ENCODE peak calls at places on chromosomes 2 and 18, in seven cellular contexts. P, X, Y, L, T, I and O are unnamed samples.

GRCh38 chr2:236244256-236244655 is 19.9 kb downstream of the ASB18 start:
- DNase-seq in P (no peak), X (no peak), Y (no peak), L (no peak), T (no peak), I (no peak), O (no peak)

GRCh38 chr2:231699006-231699405 is 9.3 kb upstream of the PTMA start:
- DNase-seq in P (no peak), X (no peak), Y (no peak), L (no peak), T (no peak), I (no peak), O (no peak)

GRCh38 chr18:59760212-59760997 is 63.2 kb upstream of the CCBE1 start:
- DNase-seq in P (no peak), X (no peak), Y (no peak), L (no peak), T (no peak), I (no peak), O (no peak)

GRCh38 chr2:136255648-136256461 is 137.9 kb upstream of the CXCR4 start:
- DNase-seq in P (no peak), X (no peak), Y (no peak), L (no peak), T (no peak), I (no peak), O (no peak)

GRCh38 chr2:117407746-117408145 is 406.7 kb upstream of the DDX18 start:
- DNase-seq in P (no peak), X (no peak), Y (no peak), L (no peak), T (no peak), I (no peak), O (no peak)

GRCh38 chr18:58041633-58042032 is 2.4 kb upstream of the NEDD4L start:
- DNase-seq in P (no peak), X (no peak), Y (no peak), L (no peak), T (no peak), I (no peak), O (no peak)

GRCh38 chr2:128185576-128185975 is 94.6 kb downstream of the UGGT1 start:
- DNase-seq in P (no peak), X (no peak), Y (no peak), L (no peak), T (no peak), I (no peak), O (no peak)

GRCh38 chr2:100301881-100302584 is 20.3 kb downstream of the LONRF2 start:
- DNase-seq in P (no peak), X (no peak), Y (no peak), L (no peak), T (no peak), I (no peak), O (no peak)

GRCh38 chr2:27727257-27727656 is 44.3 kb upstream of the MRPL33 start:
- DNase-seq in P (no peak), X (no peak), Y (no peak), L (no peak), T (no peak), I (no peak), O (no peak)

GRCh38 chr2:107437807-107438206 is 388.9 kb upstream of the RGPD4 start:
- DNase-seq in P (no peak), X (no peak), Y (no peak), L (no peak), T (no peak), I (no peak), O (no peak)

GRCh38 chr2:181058378-181059269 is 78.2 kb downstream of the UBE2E3 start:
- DNase-seq in P (no peak), X (peak; percentile 27), Y (no peak), L (peak; percentile 24), T (no peak), I (peak; percentile 21), O (no peak)

GRCh38 chr2:204365778-204366177 is 179.5 kb upstream of the PARD3B start:
- DNase-seq in P (no peak), X (no peak), Y (no peak), L (no peak), T (no peak), I (no peak), O (no peak)

GRCh38 chr2:148906136-148906535 is 31.1 kb downstream of the KIF5C start:
- DNase-seq in P (no peak), X (no peak), Y (no peak), L (no peak), T (no peak), I (no peak), O (no peak)

GRCh38 chr2:170573660-170574059 is 141.5 kb upstream of the SP5 start:
- DNase-seq in P (no peak), X (no peak), Y (no peak), L (no peak), T (no peak), I (no peak), O (no peak)

GRCh38 chr2:188089896-188090295 is 201.8 kb upstream of the GULP1 start:
- DNase-seq in P (no peak), X (no peak), Y (no peak), L (no peak), T (no peak), I (no peak), O (no peak)

GRCh38 chr2:188529710-188530109 is 238.0 kb downstream of the GULP1 start:
- DNase-seq in P (no peak), X (no peak), Y (no peak), L (no peak), T (no peak), I (no peak), O (no peak)

GRCh38 chr18:6576706-6577375 is 152.7 kb upstream of the ARHGAP28 start:
- DNase-seq in P (no peak), X (no peak), Y (no peak), L (no peak), T (no peak), I (no peak), O (no peak)

GRCh38 chr18:74731097-74731496 is 133.4 kb downstream of the ZNF407 start:
- DNase-seq in P (no peak), X (no peak), Y (no peak), L (no peak), T (no peak), I (no peak), O (no peak)

GRCh38 chr18:31983976-31984375 is 34.6 kb upstream of the RNF125 start:
- DNase-seq in P (no peak), X (no peak), Y (no peak), L (no peak), T (no peak), I (no peak), O (no peak)

GRCh38 chr18:56305583-56305982 is 332.8 kb downstream of the TXNL1 start:
- DNase-seq in P (no peak), X (no peak), Y (no peak), L (no peak), T (no peak), I (no peak), O (no peak)

DNA sequence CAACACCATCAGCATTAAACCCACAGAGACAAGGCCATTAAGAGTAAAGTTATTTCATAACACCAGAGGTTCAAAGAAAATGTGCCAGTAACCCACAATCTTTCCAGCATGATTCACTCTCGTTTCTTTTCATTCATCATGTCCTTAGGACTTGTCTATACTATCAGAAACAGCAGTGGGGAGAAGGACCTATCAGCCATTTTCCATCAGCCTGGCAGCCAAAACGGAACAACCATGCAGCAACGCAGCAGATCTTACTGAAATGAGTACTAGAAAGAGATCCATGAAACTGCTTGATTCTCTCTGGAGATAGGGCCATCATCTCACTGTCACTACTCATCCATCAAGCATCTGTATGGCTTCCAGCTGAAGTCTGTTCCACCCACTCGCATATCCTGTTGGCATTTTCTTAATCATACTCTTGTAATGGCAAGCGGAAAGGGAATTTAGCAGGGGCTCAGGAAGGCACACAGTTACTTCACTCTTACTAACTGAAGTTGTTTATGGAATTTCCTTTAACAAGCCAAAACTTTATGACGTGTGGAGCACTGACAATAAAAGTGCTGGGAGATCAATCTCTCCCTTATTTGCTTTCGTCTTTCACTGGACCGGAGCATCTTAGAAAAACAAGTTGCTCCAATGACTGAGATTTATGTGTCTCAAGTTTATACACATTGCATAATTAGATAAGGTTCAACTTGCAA is 69.7 kb downstream of the EPHA4 start:
- DNase-seq in P (no peak), X (no peak), Y (no peak), L (no peak), T (no peak), I (peak; percentile 7), O (no peak)
- TF ChIP-seq CTCF in P (no peak), X (no peak), Y (no peak), L (no peak), T (no peak), I (no peak), O (no peak)

GRCh38 chr2:43214253-43214652 is 12.2 kb downstream of the ZFP36L2 start:
- DNase-seq in P (no peak), X (no peak), Y (no peak), L (no peak), T (peak; percentile 50), I (no peak), O (no peak)
- TF ChIP-seq CTCF in P (no peak), X (no peak), Y (no peak), L (no peak), T (no peak), I (no peak), O (no peak)

GRCh38 chr18:47247036-47247832 is 4.2 kb downstream of the SKOR2 start:
- DNase-seq in P (no peak), X (no peak), Y (no peak), L (peak; percentile 76), T (no peak), I (peak; percentile 74), O (no peak)
- TF ChIP-seq CTCF in P (peak; percentile 22), X (no peak), Y (peak; percentile 90), L (peak; percentile 87), T (no peak), I (no peak), O (no peak)

DNA sequence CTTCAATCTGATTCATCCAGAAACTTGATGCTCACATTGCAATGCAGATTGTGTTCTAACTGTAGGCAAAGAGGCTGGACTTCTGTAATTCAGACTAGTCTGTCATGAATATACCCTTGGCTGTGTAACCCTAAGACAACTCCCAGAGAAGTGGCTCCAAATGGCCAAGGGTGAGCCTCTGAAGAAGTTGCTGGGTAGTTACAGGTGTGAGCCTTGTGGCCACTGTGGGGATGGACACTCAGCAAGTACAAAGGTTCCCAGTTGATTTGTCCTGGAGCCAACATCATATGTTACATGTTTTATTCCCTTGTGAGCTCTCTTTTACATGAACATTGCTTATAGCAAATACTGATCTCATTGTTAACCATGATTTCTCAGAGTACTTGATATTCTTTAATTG is 94.8 kb upstream of the KCNJ3 start:
- DNase-seq in P (no peak), X (no peak), Y (no peak), L (no peak), T (no peak), I (no peak), O (no peak)
- TF ChIP-seq CTCF in P (no peak), X (no peak), Y (peak; percentile 19), L (no peak), T (no peak), I (no peak), O (no peak)

GRCh38 chr18:26051845-26052244 is 38.6 kb downstream of the SS18 start:
- DNase-seq in P (no peak), X (no peak), Y (no peak), L (no peak), T (no peak), I (no peak), O (no peak)
- TF ChIP-seq CTCF in P (no peak), X (no peak), Y (no peak), L (no peak), T (no peak), I (no peak), O (no peak)